ENCODE peak calls at places on chromosome 6, in nine cellular contexts. Y is heart left ventricle, X is left ventricle myocardium inferior, Q is thoracic aorta, A is lung, S is mesendoderm, N is SJSA1, F is psoas muscle, B is spleen. P is an unnamed sample.
A peak's percentile ranks its signal among the peaks of the same experiment; 100 is the strongest.

GRCh38 chr6:65707134-65707826 is at the start of gene EYS:
- DNase-seq in Y (no peak), X (no peak), Q (no peak), A (no peak), S (no peak), N (no peak), F (no peak), B (no peak), P (no peak)

GRCh38 chr6:72704979-72705378 is 83.1 kb downstream of the KCNQ5 start:
- DNase-seq in Y (no peak), X (no peak), Q (no peak), A (no peak), S (no peak), N (no peak), F (no peak), B (no peak), P (no peak)

GRCh38 chr6:134381926-134382325 is 64.0 kb upstream of the SGK1 start:
- DNase-seq in Y (no peak), X (no peak), Q (no peak), A (no peak), S (no peak), N (no peak), F (no peak), B (no peak), P (no peak)

GRCh38 chr6:167870321-167870720 is 43.6 kb downstream of the AFDN start:
- DNase-seq in Y (no peak), X (no peak), Q (no peak), A (no peak), S (no peak), N (no peak), F (no peak), B (no peak), P (no peak)

GRCh38 chr6:34922177-34922663 is 33.2 kb downstream of the ANKS1A start:
- DNase-seq in Y (no peak), X (no peak), Q (no peak), A (no peak), S (peak; percentile 40), N (no peak), F (no peak), B (no peak), P (no peak)

GRCh38 chr6:18216411-18216810 is 47.9 kb downstream of the DEK start:
- DNase-seq in Y (no peak), X (no peak), Q (no peak), A (no peak), S (no peak), N (no peak), F (no peak), B (no peak), P (no peak)

GRCh38 chr6:15109338-15110090 is 136.4 kb upstream of the JARID2 start:
- DNase-seq in Y (no peak), X (no peak), Q (no peak), A (no peak), S (no peak), N (no peak), F (no peak), B (no peak), P (peak; percentile 61)

GRCh38 chr6:52157301-52157930 is 28.8 kb upstream of the IL17A start:
- DNase-seq in Y (no peak), X (no peak), Q (no peak), A (no peak), S (no peak), N (no peak), F (no peak), B (no peak), P (no peak)

GRCh38 chr6:10347561-10348327 is 67.1 kb downstream of the TFAP2A start:
- DNase-seq in Y (no peak), X (no peak), Q (no peak), A (no peak), S (peak; percentile 69), N (peak; percentile 46), F (no peak), B (no peak), P (no peak)

GRCh38 chr6:158229823-158230222 is 61.7 kb downstream of the GTF2H5 start:
- DNase-seq in Y (no peak), X (no peak), Q (no peak), A (no peak), S (no peak), N (no peak), F (no peak), B (no peak), P (no peak)

GRCh38 chr6:91081452-91082067 is 494.7 kb upstream of the MAP3K7 start:
- DNase-seq in Y (no peak), X (no peak), Q (no peak), A (no peak), S (peak; percentile 81), N (no peak), F (no peak), B (no peak), P (no peak)

DNA sequence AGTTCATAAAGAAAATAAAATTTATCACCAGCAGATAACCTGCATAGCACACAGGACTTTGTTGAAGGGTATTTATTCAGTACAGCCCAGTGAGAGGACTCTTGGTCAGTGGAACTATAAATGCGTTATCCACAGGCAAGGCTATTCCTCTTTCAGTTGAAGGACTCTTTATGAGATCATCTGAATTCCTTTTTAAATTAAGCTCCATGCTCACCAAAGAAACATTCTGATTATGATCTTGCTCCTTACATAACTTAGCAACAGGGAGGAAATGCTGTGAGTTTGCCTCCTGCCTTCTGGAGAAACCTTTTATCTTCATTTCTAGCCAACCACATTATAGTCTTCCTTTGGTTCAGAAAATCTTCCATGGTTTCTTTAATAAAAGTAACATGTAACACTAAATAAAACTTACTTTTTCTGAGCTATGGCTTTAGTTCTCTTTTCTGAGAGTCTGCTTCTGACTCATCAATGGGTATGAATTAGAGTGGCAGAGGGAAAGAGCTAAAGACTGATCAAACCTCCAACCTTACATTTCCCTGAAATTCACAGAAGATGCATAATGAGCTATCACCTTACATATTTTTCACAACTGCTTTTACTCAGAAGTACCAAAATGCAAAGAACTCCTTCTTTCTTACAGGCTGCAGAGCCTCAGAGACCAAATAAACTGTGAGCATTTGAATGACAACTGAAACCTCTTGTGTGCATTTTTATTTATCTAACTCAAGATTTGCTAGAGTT is 267.2 kb downstream of the ADGRG6 start:
- DNase-seq in Y (no peak), X (no peak), Q (no peak), A (no peak), S (peak; percentile 71), N (no peak), F (no peak), B (no peak), P (no peak)
- H3K27ac ChIP-seq in Y (no peak overlapping the region), X (no peak overlapping the region), Q (peak overlapping the region; percentile 57), A (no peak overlapping the region), S (no peak overlapping the region), N (no peak overlapping the region), F (no peak overlapping the region), B (no peak overlapping the region), P (no peak overlapping the region)

GRCh38 chr6:11492444-11493300 is 44.9 kb upstream of the TMEM170B start:
- DNase-seq in Y (no peak), X (no peak), Q (no peak), A (no peak), S (no peak), N (no peak), F (no peak), B (no peak), P (no peak)

GRCh38 chr6:11495565-11496145 is 41.9 kb upstream of the TMEM170B start:
- DNase-seq in Y (no peak), X (no peak), Q (no peak), A (no peak), S (no peak), N (no peak), F (no peak), B (no peak), P (no peak)

GRCh38 chr6:11493979-11494378 is 43.6 kb upstream of the TMEM170B start:
- DNase-seq in Y (no peak), X (no peak), Q (no peak), A (no peak), S (no peak), N (no peak), F (no peak), B (no peak), P (no peak)

GRCh38 chr6:11496152-11497060 is 41.1 kb upstream of the TMEM170B start:
- DNase-seq in Y (peak; percentile 71), X (no peak), Q (no peak), A (peak; percentile 78), S (peak; percentile 83), N (peak; percentile 76), F (no peak), B (no peak), P (peak; percentile 82)

GRCh38 chr6:11494786-11495564 is 42.6 kb upstream of the TMEM170B start:
- DNase-seq in Y (no peak), X (no peak), Q (no peak), A (no peak), S (peak; percentile 68), N (no peak), F (no peak), B (no peak), P (peak; percentile 10)
- H3K4me1 ChIP-seq in Y (no peaks in the 10 kb centered on the region), X (peaks cover 13% of the 10 kb centered on the region), Q (no peaks in the 10 kb centered on the region), A (no peaks in the 10 kb centered on the region), S (no peaks in the 10 kb centered on the region), N (peaks cover 6% of the 10 kb centered on the region), F (no peaks in the 10 kb centered on the region), B (peaks cover 37% of the 10 kb centered on the region), P (no peaks in the 10 kb centered on the region)

DNA sequence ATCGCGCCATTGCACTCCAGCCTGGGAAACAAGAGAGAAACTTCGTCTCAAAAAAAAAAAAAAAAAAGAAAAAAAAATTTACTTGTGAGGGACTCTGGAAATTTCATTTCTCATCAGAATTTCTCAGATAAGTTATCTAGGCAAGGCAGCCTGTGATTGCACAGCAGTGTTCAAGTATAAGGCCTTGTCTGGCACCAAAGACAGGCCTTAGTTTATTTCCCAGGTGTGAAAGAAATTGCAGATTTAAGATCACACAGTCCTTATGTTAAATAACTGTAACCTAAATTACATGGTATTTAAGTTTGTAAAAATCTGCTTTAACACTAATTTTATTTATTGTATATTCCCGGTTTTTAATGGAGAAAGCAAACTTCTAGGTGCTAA is 34.8 kb downstream of the HFE start:
- DNase-seq in Y (no peak), X (no peak), Q (no peak), A (no peak), S (no peak), N (no peak), F (no peak), B (no peak), P (no peak)
- H3K27ac ChIP-seq in Y (peak overlapping the region; percentile 98), X (peak overlapping the region; percentile 99), Q (peak overlapping the region; percentile 100), A (no peak overlapping the region), S (no peak overlapping the region), N (peak overlapping the region; percentile 89), F (peak overlapping the region; percentile 97), B (peak overlapping the region; percentile 100), P (peak overlapping the region; percentile 96)

GRCh38 chr6:149751239-149751638 is 1.7 kb downstream of the PCMT1 start:
- DNase-seq in Y (no peak), X (no peak), Q (no peak), A (no peak), S (no peak), N (no peak), F (no peak), B (no peak), P (no peak)

GRCh38 chr6:149752600-149752999 is 3.1 kb downstream of the PCMT1 start:
- DNase-seq in Y (no peak), X (no peak), Q (no peak), A (no peak), S (no peak), N (no peak), F (no peak), B (no peak), P (no peak)

GRCh38 chr6:149750136-149750609 is 632 bp downstream of the PCMT1 start:
- DNase-seq in Y (peak; percentile 55), X (peak; percentile 26), Q (no peak), A (peak; percentile 40), S (peak; percentile 95), N (peak; percentile 61), F (peak; percentile 77), B (no peak), P (peak; percentile 56)

GRCh38 chr6:149746147-149746946 is at the start of gene NUP43:
- DNase-seq in Y (peak; percentile 95), X (peak; percentile 95), Q (peak; percentile 86), A (peak; percentile 94), S (peak; percentile 98), N (peak; percentile 96), F (peak; percentile 97), B (peak; percentile 96), P (peak; percentile 94)

GRCh38 chr6:149749594-149750135 is at the start of gene PCMT1:
- DNase-seq in Y (peak; percentile 92), X (peak; percentile 92), Q (peak; percentile 56), A (peak; percentile 88), S (peak; percentile 96), N (peak; percentile 94), F (peak; percentile 96), B (peak; percentile 99), P (peak; percentile 92)
- H3K4me1 ChIP-seq in Y (peaks cover 8% of the 10 kb centered on the region), X (peaks cover 66% of the 10 kb centered on the region), Q (peaks cover 7% of the 10 kb centered on the region), A (peaks cover 2% of the 10 kb centered on the region), S (no peaks in the 10 kb centered on the region), N (peaks cover 27% of the 10 kb centered on the region), F (peaks cover 45% of the 10 kb centered on the region), B (peaks cover 72% of the 10 kb centered on the region), P (peaks cover 33% of the 10 kb centered on the region)

P was measured in adrenal gland.